ENCODE peak calls at places on chromosomes 4 and X, in five cellular contexts. F is AG08395, P is ELR, H is NCI-H446, A is memory B cell. B is an unnamed sample.

GRCh38 chrX:152810403-152810802 is 20.2 kb downstream of the CETN2 start:
- DNase-seq in F (no peak), P (peak; percentile 33), H (no peak), A (no peak), B (no peak)

GRCh38 chr4:184792950-184793555 is 32.7 kb downstream of the ACSL1 start:
- DNase-seq in F (peak; percentile 81), P (peak; percentile 96), H (no peak), A (no peak), B (no peak)

GRCh38 chr4:113943863-113944262 is 35.6 kb downstream of the ARSJ start:
- DNase-seq in F (peak; percentile 46), P (peak; percentile 25), H (no peak), A (no peak), B (no peak)

GRCh38 chr4:137543198-137543597 is 10.9 kb upstream of the PCDH18 start:
- DNase-seq in F (no peak), P (no peak), H (no peak), A (no peak), B (no peak)

GRCh38 chr4:150283689-150284088 is 205.4 kb downstream of the DCLK2 start:
- DNase-seq in F (peak; percentile 85), P (peak; percentile 78), H (no peak), A (no peak), B (no peak)

GRCh38 chr4:43453058-43453457 is 560.5 kb downstream of the GRXCR1 start:
- DNase-seq in F (no peak), P (no peak), H (no peak), A (no peak), B (no peak)

GRCh38 chr4:87856816-87857215 is 24.0 kb downstream of the MEPE start:
- DNase-seq in F (no peak), P (peak; percentile 42), H (no peak), A (no peak), B (no peak)

GRCh38 chr4:121567748-121568147 is 129.0 kb downstream of the ANXA5 start:
- DNase-seq in F (no peak), P (no peak), H (no peak), A (no peak), B (no peak)

GRCh38 chr4:8832130-8832930 is 39.3 kb downstream of the HMX1 start:
- DNase-seq in F (no peak), P (no peak), H (peak; percentile 3), A (no peak), B (no peak)

GRCh38 chr4:120703908-120704307 is 218.6 kb downstream of the PRDM5 start:
- DNase-seq in F (no peak), P (no peak), H (no peak), A (no peak), B (no peak)

GRCh38 chr4:14620567-14621138 is 381.6 kb upstream of the CPEB2 start:
- DNase-seq in F (no peak), P (no peak), H (no peak), A (no peak), B (no peak)

GRCh38 chrX:136237074-136237473 is 14.1 kb downstream of the MAP7D3 start:
- DNase-seq in F (no peak), P (no peak), H (no peak), A (no peak), B (no peak)

GRCh38 chr4:98482847-98483806 is 175.3 kb downstream of the TSPAN5 start:
- DNase-seq in F (no peak), P (peak; percentile 86), H (no peak), A (no peak), B (no peak)

GRCh38 chr4:155629183-155629825 is 37.3 kb upstream of the GUCY1A1 start:
- DNase-seq in F (peak; percentile 65), P (peak; percentile 46), H (no peak), A (no peak), B (no peak)

GRCh38 chr4:39353478-39354177 is 12.5 kb downstream of the RFC1 start:
- DNase-seq in F (peak; percentile 50), P (peak; percentile 44), H (no peak), A (no peak), B (peak; percentile 19)

GRCh38 chr4:115274545-115274944 is 161.1 kb upstream of the NDST4 start:
- DNase-seq in F (no peak), P (no peak), H (no peak), A (no peak), B (no peak)

GRCh38 chr4:121711263-121712000 is 14.7 kb upstream of the ANXA5 start:
- DNase-seq in F (peak; percentile 96), P (peak; percentile 97), H (peak; percentile 83), A (no peak), B (peak; percentile 55)

GRCh38 chrX:11756354-11757318 is 1.4 kb upstream of the MSL3 start:
- DNase-seq in F (no peak), P (peak; percentile 77), H (no peak), A (no peak), B (no peak)

GRCh38 chr4:75916091-75916661 is 13.9 kb upstream of the PPEF2 start:
- DNase-seq in F (peak; percentile 72), P (peak; percentile 60), H (peak; percentile 35), A (peak; percentile 17), B (peak; percentile 43)

GRCh38 chr4:117491531-117491930 is 406.2 kb upstream of the TRAM1L1 start:
- DNase-seq in F (no peak), P (no peak), H (peak; percentile 68), A (no peak), B (no peak)

GRCh38 chr4:76993787-76994641 is 44.5 kb downstream of the SEPTIN11 start:
- DNase-seq in F (no peak), P (no peak), H (peak; percentile 69), A (no peak), B (peak; percentile 78)

GRCh38 chr4:61380865-61381264 is 180.7 kb downstream of the ADGRL3 start:
- DNase-seq in F (no peak), P (no peak), H (no peak), A (no peak), B (no peak)

GRCh38 chr4:26812049-26812729 is 48.5 kb upstream of the STIM2 start:
- DNase-seq in F (no peak), P (peak; percentile 36), H (no peak), A (no peak), B (no peak)